ENCODE peak calls at places on chromosomes 5 and 9, in seven cellular contexts. One of them, this sample, is unnamed.
A peak's percentile ranks its signal among the peaks of the same experiment; 100 is the strongest.

GRCh38 chr5:95962475-95962773 is 773 bp upstream of the ELL2 start:
- DNase-seq in psoas muscle: no peak
- DNase-seq in cardiac muscle cell: no peak
- DNase-seq in CD8-positive, alpha-beta T cell: no peak
- DNase-seq in fibroblast of pulmonary artery: no peak
- DNase-seq in lower lobe of right lung: no peak
- DNase-seq in vagina: no peak
- DNase-seq in this sample: no peak

GRCh38 chr9:115278241-115279035 is 160.5 kb upstream of the TNC start:
- DNase-seq in vagina: no peak
- DNase-seq in fibroblast of pulmonary artery: no peak
- DNase-seq in cardiac muscle cell: no peak
- DNase-seq in lower lobe of right lung: no peak
- DNase-seq in CD8-positive, alpha-beta T cell: no peak
- DNase-seq in psoas muscle: no peak
- DNase-seq in this sample: no peak

GRCh38 chr5:38023799-38024198 is 184.0 kb upstream of the GDNF start:
- DNase-seq in cardiac muscle cell: no peak
- DNase-seq in CD8-positive, alpha-beta T cell: no peak
- DNase-seq in fibroblast of pulmonary artery: no peak
- DNase-seq in lower lobe of right lung: no peak
- DNase-seq in vagina: no peak
- DNase-seq in psoas muscle: no peak
- DNase-seq in this sample: no peak

GRCh38 chr9:121862371-121862970 is 211.0 kb downstream of the DAB2IP start:
- DNase-seq in lower lobe of right lung: no peak
- DNase-seq in cardiac muscle cell: no peak
- DNase-seq in vagina: peak; percentile 79
- DNase-seq in psoas muscle: no peak
- DNase-seq in fibroblast of pulmonary artery: no peak
- DNase-seq in CD8-positive, alpha-beta T cell: no peak
- DNase-seq in this sample: no peak

GRCh38 chr9:17958363-17958762 is 379.5 kb downstream of the SH3GL2 start:
- DNase-seq in psoas muscle: no peak
- DNase-seq in cardiac muscle cell: no peak
- DNase-seq in CD8-positive, alpha-beta T cell: no peak
- DNase-seq in vagina: no peak
- DNase-seq in fibroblast of pulmonary artery: no peak
- DNase-seq in lower lobe of right lung: no peak
- DNase-seq in this sample: no peak

GRCh38 chr9:89519393-89519805 is 21.5 kb upstream of the SEMA4D start:
- DNase-seq in fibroblast of pulmonary artery: peak; percentile 35
- DNase-seq in CD8-positive, alpha-beta T cell: no peak
- DNase-seq in cardiac muscle cell: no peak
- DNase-seq in vagina: no peak
- DNase-seq in psoas muscle: peak; percentile 62
- DNase-seq in lower lobe of right lung: no peak
- DNase-seq in this sample: peak; percentile 12

GRCh38 chr9:9079473-9079872 is 1279.9 kb upstream of the DMAC1 start:
- DNase-seq in psoas muscle: no peak
- DNase-seq in lower lobe of right lung: no peak
- DNase-seq in fibroblast of pulmonary artery: no peak
- DNase-seq in CD8-positive, alpha-beta T cell: no peak
- DNase-seq in cardiac muscle cell: no peak
- DNase-seq in vagina: no peak
- DNase-seq in this sample: no peak

GRCh38 chr9:27125030-27125429 is 16.0 kb downstream of the TEK start:
- DNase-seq in fibroblast of pulmonary artery: peak; percentile 99
- DNase-seq in psoas muscle: peak; percentile 62
- DNase-seq in lower lobe of right lung: no peak
- DNase-seq in cardiac muscle cell: no peak
- DNase-seq in CD8-positive, alpha-beta T cell: no peak
- DNase-seq in vagina: peak; percentile 93
- DNase-seq in this sample: peak; percentile 98

GRCh38 chr9:92468206-92468605 is 14.1 kb downstream of the ASPN start:
- DNase-seq in lower lobe of right lung: no peak
- DNase-seq in psoas muscle: no peak
- DNase-seq in vagina: no peak
- DNase-seq in CD8-positive, alpha-beta T cell: no peak
- DNase-seq in cardiac muscle cell: no peak
- DNase-seq in fibroblast of pulmonary artery: no peak
- DNase-seq in this sample: no peak

GRCh38 chr5:145936401-145937131 is at the start of gene SH3RF2:
- DNase-seq in cardiac muscle cell: peak; percentile 91
- DNase-seq in fibroblast of pulmonary artery: peak; percentile 64
- DNase-seq in lower lobe of right lung: peak; percentile 51
- DNase-seq in CD8-positive, alpha-beta T cell: no peak
- DNase-seq in psoas muscle: peak; percentile 54
- DNase-seq in vagina: no peak
- DNase-seq in this sample: peak; percentile 63

GRCh38 chr5:96146675-96147074 is 185.0 kb upstream of the ELL2 start:
- DNase-seq in CD8-positive, alpha-beta T cell: no peak
- DNase-seq in cardiac muscle cell: no peak
- DNase-seq in psoas muscle: no peak
- DNase-seq in lower lobe of right lung: no peak
- DNase-seq in fibroblast of pulmonary artery: peak; percentile 60
- DNase-seq in vagina: no peak
- DNase-seq in this sample: peak; percentile 63

GRCh38 chr5:112174959-112175594 is 244.0 kb downstream of the EPB41L4A start:
- DNase-seq in CD8-positive, alpha-beta T cell: no peak
- DNase-seq in lower lobe of right lung: no peak
- DNase-seq in fibroblast of pulmonary artery: peak; percentile 70
- DNase-seq in cardiac muscle cell: peak; percentile 74
- DNase-seq in vagina: no peak
- DNase-seq in psoas muscle: peak; percentile 13
- DNase-seq in this sample: peak; percentile 70

GRCh38 chr5:147904110-147904509 is 2.2 kb downstream of the C5orf46 start:
- DNase-seq in psoas muscle: no peak
- DNase-seq in CD8-positive, alpha-beta T cell: no peak
- DNase-seq in vagina: no peak
- DNase-seq in lower lobe of right lung: no peak
- DNase-seq in cardiac muscle cell: no peak
- DNase-seq in fibroblast of pulmonary artery: no peak
- DNase-seq in this sample: no peak

GRCh38 chr9:135926402-135927194 is 19.3 kb upstream of the CAMSAP1 start:
- DNase-seq in CD8-positive, alpha-beta T cell: no peak
- DNase-seq in cardiac muscle cell: no peak
- DNase-seq in vagina: no peak
- DNase-seq in fibroblast of pulmonary artery: peak; percentile 49
- DNase-seq in psoas muscle: peak; percentile 88
- DNase-seq in lower lobe of right lung: peak; percentile 75
- DNase-seq in this sample: peak; percentile 78

GRCh38 chr5:65076251-65076869 is 307.6 kb downstream of the CWC27 start:
- DNase-seq in lower lobe of right lung: peak; percentile 65
- DNase-seq in vagina: no peak
- DNase-seq in CD8-positive, alpha-beta T cell: no peak
- DNase-seq in psoas muscle: peak; percentile 18
- DNase-seq in fibroblast of pulmonary artery: peak; percentile 91
- DNase-seq in cardiac muscle cell: peak; percentile 42
- DNase-seq in this sample: peak; percentile 82

GRCh38 chr5:34627794-34628193 is 28.3 kb upstream of the RAI14 start:
- DNase-seq in lower lobe of right lung: no peak
- DNase-seq in fibroblast of pulmonary artery: peak; percentile 83
- DNase-seq in cardiac muscle cell: no peak
- DNase-seq in psoas muscle: no peak
- DNase-seq in CD8-positive, alpha-beta T cell: no peak
- DNase-seq in vagina: no peak
- DNase-seq in this sample: peak; percentile 69

GRCh38 chr5:72138943-72139467 is 31.7 kb downstream of the MAP1B start:
- DNase-seq in CD8-positive, alpha-beta T cell: no peak
- DNase-seq in fibroblast of pulmonary artery: peak; percentile 88
- DNase-seq in psoas muscle: no peak
- DNase-seq in vagina: no peak
- DNase-seq in lower lobe of right lung: no peak
- DNase-seq in cardiac muscle cell: no peak
- DNase-seq in this sample: peak; percentile 97

GRCh38 chr5:19862711-19863110 is 125.3 kb downstream of the CDH18 start:
- DNase-seq in psoas muscle: no peak
- DNase-seq in fibroblast of pulmonary artery: no peak
- DNase-seq in cardiac muscle cell: no peak
- DNase-seq in vagina: no peak
- DNase-seq in lower lobe of right lung: no peak
- DNase-seq in CD8-positive, alpha-beta T cell: no peak
- DNase-seq in this sample: no peak

GRCh38 chr9:85212887-85213286 is 528.9 kb downstream of the AGTPBP1 start:
- DNase-seq in vagina: no peak
- DNase-seq in cardiac muscle cell: no peak
- DNase-seq in psoas muscle: no peak
- DNase-seq in lower lobe of right lung: no peak
- DNase-seq in CD8-positive, alpha-beta T cell: no peak
- DNase-seq in fibroblast of pulmonary artery: peak; percentile 43
- DNase-seq in this sample: peak; percentile 65

GRCh38 chr5:157328277-157328912 is 62.5 kb downstream of the CYFIP2 start:
- DNase-seq in fibroblast of pulmonary artery: peak; percentile 90
- DNase-seq in psoas muscle: peak; percentile 35
- DNase-seq in lower lobe of right lung: peak; percentile 63
- DNase-seq in vagina: no peak
- DNase-seq in cardiac muscle cell: peak; percentile 86
- DNase-seq in CD8-positive, alpha-beta T cell: no peak
- DNase-seq in this sample: peak; percentile 85

GRCh38 chr9:72952914-72953313 is at the start of gene ALDH1A1:
- DNase-seq in cardiac muscle cell: peak; percentile 39
- DNase-seq in fibroblast of pulmonary artery: no peak
- DNase-seq in lower lobe of right lung: no peak
- DNase-seq in vagina: no peak
- DNase-seq in psoas muscle: no peak
- DNase-seq in CD8-positive, alpha-beta T cell: no peak
- DNase-seq in this sample: no peak
- H3K4me3 ChIP-seq in cardiac muscle cell: no peak within 1 kb of the TSS
- H3K4me3 ChIP-seq in fibroblast of pulmonary artery: no peak within 1 kb of the TSS
- H3K4me3 ChIP-seq in lower lobe of right lung: peak within 1 kb of the TSS; percentile 45
- H3K4me3 ChIP-seq in vagina: peak within 1 kb of the TSS; percentile 43
- H3K4me3 ChIP-seq in psoas muscle: peak within 1 kb of the TSS; percentile 55
- H3K4me3 ChIP-seq in CD8-positive, alpha-beta T cell: no peak within 1 kb of the TSS
- H3K4me3 ChIP-seq in this sample: no peak within 1 kb of the TSS

GRCh38 chr9:19699757-19700156 is 89.1 kb downstream of the SLC24A2 start:
- DNase-seq in CD8-positive, alpha-beta T cell: no peak
- DNase-seq in lower lobe of right lung: no peak
- DNase-seq in cardiac muscle cell: no peak
- DNase-seq in fibroblast of pulmonary artery: no peak
- DNase-seq in vagina: no peak
- DNase-seq in psoas muscle: no peak
- DNase-seq in this sample: no peak
- TF ChIP-seq CTCF in CD8-positive, alpha-beta T cell: no peak
- TF ChIP-seq CTCF in lower lobe of right lung: no peak
- TF ChIP-seq CTCF in cardiac muscle cell: no peak
- TF ChIP-seq CTCF in fibroblast of pulmonary artery: no peak
- TF ChIP-seq CTCF in vagina: no peak
- TF ChIP-seq CTCF in psoas muscle: no peak
- TF ChIP-seq CTCF in this sample: no peak

DNA sequence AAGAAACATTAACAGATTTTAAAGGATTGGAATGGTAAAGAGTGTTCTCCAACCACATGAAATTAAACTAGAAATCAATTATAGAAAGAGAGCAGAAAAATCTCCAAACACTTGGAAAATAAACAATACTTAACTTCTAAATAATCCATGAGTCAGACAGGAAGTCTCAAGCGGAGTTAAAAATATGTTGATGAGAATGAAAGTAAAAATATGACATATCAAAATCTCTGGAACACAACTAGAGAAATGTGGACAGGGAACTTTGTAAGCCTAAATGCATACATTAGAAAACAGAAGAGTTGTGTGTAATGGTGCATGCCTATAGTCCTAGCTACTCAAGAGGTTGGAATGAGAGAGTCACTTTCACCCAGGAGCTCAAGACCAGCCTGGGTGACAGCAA is 47.9 kb upstream of the ZNF618 start:
- DNase-seq in cardiac muscle cell: no peak
- DNase-seq in psoas muscle: no peak
- DNase-seq in CD8-positive, alpha-beta T cell: no peak
- DNase-seq in lower lobe of right lung: no peak
- DNase-seq in vagina: no peak
- DNase-seq in fibroblast of pulmonary artery: no peak
- DNase-seq in this sample: peak; percentile 43
- H3K4me3 ChIP-seq in cardiac muscle cell: no peak overlapping the region
- H3K4me3 ChIP-seq in psoas muscle: no peak overlapping the region
- H3K4me3 ChIP-seq in CD8-positive, alpha-beta T cell: no peak overlapping the region
- H3K4me3 ChIP-seq in lower lobe of right lung: no peak overlapping the region
- H3K4me3 ChIP-seq in vagina: no peak overlapping the region
- H3K4me3 ChIP-seq in fibroblast of pulmonary artery: no peak overlapping the region
- H3K4me3 ChIP-seq in this sample: peak overlapping the region; percentile 7

DNA sequence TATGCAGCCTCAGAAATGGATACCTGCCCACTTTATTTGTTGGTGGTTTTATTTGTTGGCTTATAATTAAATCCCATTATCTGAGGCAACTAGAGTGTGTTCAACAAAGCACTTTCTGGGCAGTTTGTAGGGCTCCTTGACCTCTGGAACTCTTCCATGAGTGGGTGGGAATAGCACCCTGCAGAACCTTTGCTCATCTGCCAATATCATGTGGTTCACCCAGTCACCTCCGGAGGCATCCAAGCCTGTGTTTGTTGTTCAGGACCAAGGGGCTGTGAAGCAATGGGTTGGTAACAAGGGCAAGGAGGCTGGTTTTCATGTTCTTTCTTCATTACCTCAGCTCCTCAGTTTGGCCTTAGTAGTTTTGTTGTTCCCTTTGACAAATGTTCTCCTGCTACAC is 314.0 kb downstream of the NDUFS4 start:
- DNase-seq in lower lobe of right lung: no peak
- DNase-seq in psoas muscle: no peak
- DNase-seq in fibroblast of pulmonary artery: peak; percentile 38
- DNase-seq in CD8-positive, alpha-beta T cell: no peak
- DNase-seq in cardiac muscle cell: no peak
- DNase-seq in vagina: no peak
- DNase-seq in this sample: peak; percentile 36
- TF ChIP-seq CTCF in lower lobe of right lung: no peak
- TF ChIP-seq CTCF in psoas muscle: no peak
- TF ChIP-seq CTCF in fibroblast of pulmonary artery: peak; percentile 38
- TF ChIP-seq CTCF in CD8-positive, alpha-beta T cell: no peak
- TF ChIP-seq CTCF in cardiac muscle cell: peak; percentile 25
- TF ChIP-seq CTCF in vagina: no peak
- TF ChIP-seq CTCF in this sample: peak; percentile 22

DNA sequence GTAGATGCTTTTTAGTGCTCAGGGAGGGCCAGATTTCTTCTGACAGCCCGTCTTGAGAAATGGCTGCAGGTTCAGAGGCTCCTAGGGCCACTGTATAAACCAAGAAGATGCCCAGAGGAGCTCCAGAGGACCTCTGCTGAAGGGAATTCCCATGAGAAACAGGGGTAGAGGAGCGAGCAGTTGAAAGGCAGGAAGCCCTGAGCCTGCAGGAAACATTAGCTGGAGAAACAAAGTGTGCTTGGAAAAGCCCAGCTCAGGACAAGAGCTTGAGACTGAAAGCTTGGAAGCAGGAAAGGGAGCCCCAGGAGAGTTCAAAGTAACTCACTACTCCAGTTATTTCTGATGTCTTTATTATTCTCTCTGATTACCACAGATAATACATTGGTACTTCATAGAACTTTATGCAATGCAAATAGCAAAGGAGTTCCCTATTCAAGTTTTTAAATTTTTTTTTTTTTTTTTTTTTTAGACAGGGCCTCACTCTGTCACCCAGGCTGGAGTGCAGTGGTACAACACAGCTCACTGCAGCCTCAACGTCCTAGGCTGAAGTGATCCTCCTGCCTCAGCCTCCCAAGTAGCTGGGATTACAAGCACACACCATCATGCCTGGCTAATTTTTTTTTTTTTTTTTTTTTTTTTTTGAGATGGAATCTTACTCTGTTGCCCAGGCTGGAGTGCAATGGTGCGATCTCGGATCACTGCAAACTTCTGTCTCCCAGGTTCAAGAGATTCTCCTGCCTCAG is 16.5 kb downstream of the HBEGF start:
- DNase-seq in psoas muscle: no peak
- DNase-seq in fibroblast of pulmonary artery: peak; percentile 43
- DNase-seq in vagina: no peak
- DNase-seq in CD8-positive, alpha-beta T cell: no peak
- DNase-seq in lower lobe of right lung: no peak
- DNase-seq in cardiac muscle cell: no peak
- DNase-seq in this sample: peak; percentile 56
- H3K4me3 ChIP-seq in psoas muscle: no peak overlapping the region
- H3K4me3 ChIP-seq in fibroblast of pulmonary artery: no peak overlapping the region
- H3K4me3 ChIP-seq in vagina: no peak overlapping the region
- H3K4me3 ChIP-seq in CD8-positive, alpha-beta T cell: no peak overlapping the region
- H3K4me3 ChIP-seq in lower lobe of right lung: no peak overlapping the region
- H3K4me3 ChIP-seq in cardiac muscle cell: no peak overlapping the region
- H3K4me3 ChIP-seq in this sample: no peak overlapping the region

This sample was measured in cardiac fibroblast.